ENCODE peak calls at places on chromosomes 16 and 17, in six cellular contexts. Y is amygdala, P is HFFc6, M is nephron progenitor cell, H is EL, Z is iris pigment epithelial cell. R is an unnamed sample.

GRCh38 chr17:62963296-62963695 is 2.7 kb upstream of the TANC2 start:
- DNase-seq in Y (no peak), P (peak), M (no peak), H (peak), Z (peak), R (no peak)

GRCh38 chr17:61619493-61619892 is 28.5 kb upstream of the NACA2 start:
- DNase-seq in Y (no peak), P (no peak), M (no peak), H (peak), Z (no peak), R (no peak)

GRCh38 chr17:28380572-28380907 is 9.0 kb downstream of the SARM1 start:
- DNase-seq in Y (no peak), P (no peak), M (no peak), H (no peak), Z (no peak), R (no peak)

GRCh38 chr17:64355536-64356303 is 34.9 kb downstream of the PECAM1 start:
- DNase-seq in Y (no peak), P (no peak), M (no peak), H (peak), Z (peak), R (no peak)

GRCh38 chr16:88671806-88672205 is 8.9 kb upstream of the MVD start:
- DNase-seq in Y (no peak), P (no peak), M (no peak), H (no peak), Z (no peak), R (no peak)

GRCh38 chr17:37116802-37117201 is 168.0 kb downstream of the AATF start:
- DNase-seq in Y (no peak), P (no peak), M (no peak), H (no peak), Z (no peak), R (no peak)

GRCh38 chr17:79861371-79862216 is 22.4 kb upstream of the CBX4 start:
- DNase-seq in Y (no peak), P (no peak), M (no peak), H (no peak), Z (no peak), R (no peak)

GRCh38 chr16:57538235-57538711 is 1.9 kb upstream of the CCDC102A start:
- DNase-seq in Y (no peak), P (no peak), M (no peak), H (no peak), Z (no peak), R (no peak)

GRCh38 chr16:59356709-59357108 is 622.6 kb upstream of the GOT2 start:
- DNase-seq in Y (no peak), P (no peak), M (no peak), H (no peak), Z (no peak), R (no peak)